ENCODE peak calls at places on chromosomes 16 and 17, in nine cellular contexts. S, P, U, G, L, K, I, F and O are unnamed samples.

GRCh38 chr16:69481901-69482341 is 57.5 kb downstream of the CYB5B start:
- DNase-seq in S (no peak), P (no peak), U (peak; percentile 33), G (no peak), L (no peak), K (peak; percentile 38), I (no peak), F (no peak), O (no peak)

GRCh38 chr17:75090871-75091854 is 3.4 kb downstream of the SLC16A5 start:
- DNase-seq in S (no peak), P (no peak), U (peak; percentile 56), G (no peak), L (no peak), K (no peak), I (no peak), F (no peak), O (no peak)

GRCh38 chr17:29574732-29575510 is 6.4 kb downstream of the TP53I13 start:
- DNase-seq in S (no peak), P (no peak), U (no peak), G (no peak), L (no peak), K (no peak), I (no peak), F (no peak), O (no peak)

GRCh38 chr16:16973726-16974125 is 497.0 kb downstream of the XYLT1 start:
- DNase-seq in S (no peak), P (no peak), U (no peak), G (no peak), L (no peak), K (no peak), I (no peak), F (no peak), O (no peak)

GRCh38 chr17:39400547-39401411 is 647 bp downstream of the FBXL20 start:
- DNase-seq in S (peak; percentile 30), P (peak; percentile 34), U (no peak), G (no peak), L (peak; percentile 22), K (peak; percentile 22), I (peak; percentile 25), F (no peak), O (no peak)

GRCh38 chr16:11676799-11677198 is 8.5 kb downstream of the SNN start:
- DNase-seq in S (no peak), P (no peak), U (no peak), G (no peak), L (no peak), K (peak; percentile 62), I (no peak), F (no peak), O (no peak)

GRCh38 chr17:1109606-1110523 is 69.9 kb downstream of the ABR start:
- DNase-seq in S (peak; percentile 69), P (no peak), U (no peak), G (no peak), L (no peak), K (no peak), I (peak; percentile 35), F (peak; percentile 63), O (no peak)

GRCh38 chr17:57038486-57038885 is 46.6 kb upstream of the AKAP1 start:
- DNase-seq in S (no peak), P (no peak), U (no peak), G (no peak), L (no peak), K (no peak), I (no peak), F (no peak), O (no peak)

GRCh38 chr17:81385320-81386111 is 9.7 kb upstream of the BAHCC1 start:
- DNase-seq in S (no peak), P (peak; percentile 91), U (no peak), G (no peak), L (no peak), K (no peak), I (no peak), F (no peak), O (no peak)

GRCh38 chr17:44898768-44899073 is 524 bp downstream of the EFTUD2 start:
- DNase-seq in S (peak; percentile 84), P (no peak), U (no peak), G (no peak), L (peak; percentile 48), K (peak; percentile 59), I (peak; percentile 54), F (no peak), O (no peak)

GRCh38 chr16:28163699-28164584 is 47.8 kb downstream of the XPO6 start:
- DNase-seq in S (peak; percentile 52), P (no peak), U (no peak), G (no peak), L (no peak), K (no peak), I (no peak), F (no peak), O (no peak)

GRCh38 chr16:55475919-55476318 is 3.1 kb upstream of the MMP2 start:
- DNase-seq in S (no peak), P (no peak), U (no peak), G (no peak), L (no peak), K (no peak), I (no peak), F (no peak), O (no peak)

GRCh38 chr17:32483451-32484019 is 3.3 kb upstream of the CDK5R1 start:
- DNase-seq in S (peak; percentile 79), P (peak; percentile 90), U (peak; percentile 66), G (peak; percentile 14), L (peak; percentile 79), K (peak; percentile 56), I (peak; percentile 73), F (peak; percentile 77), O (no peak)

GRCh38 chr16:85347213-85347591 is 234.9 kb upstream of the CIBAR2 start:
- DNase-seq in S (peak; percentile 81), P (no peak), U (peak; percentile 78), G (no peak), L (no peak), K (no peak), I (no peak), F (no peak), O (no peak)

GRCh38 chr16:12458591-12459400 is 344.9 kb downstream of the CPPED1 start:
- DNase-seq in S (peak; percentile 95), P (no peak), U (no peak), G (no peak), L (no peak), K (no peak), I (no peak), F (peak; percentile 34), O (peak; percentile 6)

GRCh38 chr16:65224994-65225393 is 103.1 kb upstream of the CDH11 start:
- DNase-seq in S (no peak), P (no peak), U (no peak), G (no peak), L (no peak), K (no peak), I (no peak), F (no peak), O (no peak)

GRCh38 chr16:46833465-46833810 is 2.5 kb upstream of the C16orf87 start:
- DNase-seq in S (no peak), P (no peak), U (no peak), G (no peak), L (no peak), K (no peak), I (peak; percentile 86), F (no peak), O (no peak)

GRCh38 chr16:9827062-9827752 is 355.0 kb downstream of the GRIN2A start:
- DNase-seq in S (no peak), P (no peak), U (no peak), G (no peak), L (no peak), K (no peak), I (no peak), F (no peak), O (no peak)

GRCh38 chr17:15649861-15650391 is 30.4 kb upstream of the FBXW10B start:
- DNase-seq in S (no peak), P (no peak), U (no peak), G (no peak), L (no peak), K (peak; percentile 46), I (peak; percentile 31), F (no peak), O (no peak)

GRCh38 chr17:9700754-9701476 is 55.6 kb downstream of the USP43 start:
- DNase-seq in S (no peak), P (no peak), U (no peak), G (no peak), L (no peak), K (no peak), I (no peak), F (no peak), O (no peak)

GRCh38 chr16:87127061-87127765 is 190.0 kb downstream of the C16orf95 start:
- DNase-seq in S (no peak), P (no peak), U (no peak), G (no peak), L (no peak), K (no peak), I (no peak), F (no peak), O (no peak)

GRCh38 chr17:76272541-76273434 is 7.6 kb downstream of the UBALD2 start:
- DNase-seq in S (no peak), P (no peak), U (no peak), G (no peak), L (no peak), K (no peak), I (no peak), F (peak; percentile 77), O (peak; percentile 33)

GRCh38 chr16:77794586-77794985 is 6.2 kb downstream of the VAT1L start:
- DNase-seq in S (no peak), P (no peak), U (no peak), G (no peak), L (no peak), K (peak; percentile 29), I (peak; percentile 21), F (no peak), O (no peak)

GRCh38 chr17:73347355-73347754 is 35.6 kb upstream of the CDC42EP4 start:
- DNase-seq in S (no peak), P (peak; percentile 72), U (no peak), G (no peak), L (no peak), K (no peak), I (no peak), F (no peak), O (no peak)

GRCh38 chr16:50269769-50270509 is 3.6 kb downstream of the ADCY7 start:
- DNase-seq in S (no peak), P (no peak), U (no peak), G (no peak), L (no peak), K (no peak), I (no peak), F (no peak), O (no peak)

GRCh38 chr17:81735181-81736102 is 23.4 kb downstream of the SLC25A10 start:
- DNase-seq in S (peak; percentile 99), P (no peak), U (peak; percentile 67), G (no peak), L (peak; percentile 65), K (no peak), I (peak; percentile 40), F (peak; percentile 67), O (no peak)

GRCh38 chr16:30567160-30567990 is 4.1 kb downstream of the ZNF688 start:
- DNase-seq in S (peak; percentile 22), P (no peak), U (no peak), G (no peak), L (no peak), K (peak; percentile 25), I (no peak), F (no peak), O (peak; percentile 59)

GRCh38 chr17:60134396-60135159 is 15.2 kb upstream of the CA4 start:
- DNase-seq in S (no peak), P (peak; percentile 45), U (peak; percentile 69), G (no peak), L (no peak), K (no peak), I (no peak), F (no peak), O (no peak)

GRCh38 chr16:19118938-19119431 is 5.2 kb downstream of the ITPRIPL2 start:
- DNase-seq in S (peak; percentile 86), P (peak; percentile 20), U (peak; percentile 83), G (no peak), L (peak; percentile 52), K (peak; percentile 79), I (peak; percentile 91), F (no peak), O (no peak)

GRCh38 chr17:37278247-37278894 is 97.4 kb upstream of the C17orf78 start:
- DNase-seq in S (no peak), P (no peak), U (no peak), G (no peak), L (no peak), K (no peak), I (no peak), F (no peak), O (no peak)

GRCh38 chr16:74100405-74101316 is 196.0 kb upstream of the PSMD7 start:
- DNase-seq in S (no peak), P (no peak), U (no peak), G (no peak), L (no peak), K (no peak), I (no peak), F (no peak), O (no peak)